ENCODE peak calls at places on chromosomes 6 and 20, in five cellular contexts. L, F, G, B and V are unnamed samples.

GRCh38 chr6:1771324-1771723 is 161.6 kb downstream of the FOXC1 start:
- DNase-seq in L (peak; percentile 90), F (no peak), G (peak; percentile 44), B (no peak), V (peak; percentile 18)

GRCh38 chr6:108243836-108244235 is 17.0 kb downstream of the SNX3 start:
- DNase-seq in L (no peak), F (no peak), G (no peak), B (no peak), V (no peak)

GRCh38 chr20:41365785-41366545 is 653 bp downstream of the EMILIN3 start:
- DNase-seq in L (no peak), F (no peak), G (no peak), B (no peak), V (no peak)

GRCh38 chr6:140581601-140582000 is 1207.2 kb upstream of the CITED2 start:
- DNase-seq in L (no peak), F (no peak), G (no peak), B (no peak), V (no peak)

GRCh38 chr6:157070403-157071107 is 252.8 kb downstream of the TMEM242 start:
- DNase-seq in L (no peak), F (no peak), G (no peak), B (no peak), V (no peak)

GRCh38 chr20:47748851-47749250 is 36.4 kb downstream of the SULF2 start:
- DNase-seq in L (no peak), F (no peak), G (no peak), B (no peak), V (no peak)

GRCh38 chr6:6525948-6526347 is 62.6 kb upstream of the LY86 start:
- DNase-seq in L (peak; percentile 2), F (no peak), G (no peak), B (no peak), V (no peak)

GRCh38 chr6:107046316-107046715 is 18.3 kb downstream of the MTRES1 start:
- DNase-seq in L (no peak), F (no peak), G (no peak), B (no peak), V (no peak)

GRCh38 chr20:37431786-37432185 is 85.8 kb downstream of the SRC start:
- DNase-seq in L (no peak), F (no peak), G (no peak), B (no peak), V (no peak)

GRCh38 chr20:37430778-37431460 is 85.0 kb downstream of the SRC start:
- DNase-seq in L (no peak), F (no peak), G (no peak), B (no peak), V (no peak)

GRCh38 chr20:37426978-37427377 is 81.0 kb downstream of the SRC start:
- DNase-seq in L (no peak), F (no peak), G (no peak), B (no peak), V (no peak)

GRCh38 chr20:37426106-37426505 is 80.2 kb downstream of the SRC start:
- DNase-seq in L (no peak), F (no peak), G (no peak), B (no peak), V (no peak)

DNA sequence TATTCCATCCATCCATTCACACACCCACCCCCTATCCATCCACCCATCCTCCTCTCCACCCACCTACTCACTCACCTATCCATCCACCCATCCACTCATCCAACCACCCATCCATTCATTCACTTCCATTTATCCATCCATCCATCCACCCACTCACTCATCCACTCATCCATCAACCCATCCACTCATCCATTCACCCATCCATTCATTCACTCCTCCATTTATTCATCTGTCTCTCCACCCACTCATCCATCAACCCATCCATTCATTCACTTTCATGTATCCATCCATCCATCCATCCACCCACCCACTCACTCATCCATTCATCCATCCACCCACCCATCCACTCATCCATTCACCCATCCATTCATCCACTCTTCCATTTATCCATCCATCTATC is 84.1 kb downstream of the SRC start:
- DNase-seq in L (no peak), F (no peak), G (no peak), B (no peak), V (no peak)
- TF ChIP-seq CTCF in L (no peak), F (no peak), G (no peak), B (no peak), V (no peak)

DNA sequence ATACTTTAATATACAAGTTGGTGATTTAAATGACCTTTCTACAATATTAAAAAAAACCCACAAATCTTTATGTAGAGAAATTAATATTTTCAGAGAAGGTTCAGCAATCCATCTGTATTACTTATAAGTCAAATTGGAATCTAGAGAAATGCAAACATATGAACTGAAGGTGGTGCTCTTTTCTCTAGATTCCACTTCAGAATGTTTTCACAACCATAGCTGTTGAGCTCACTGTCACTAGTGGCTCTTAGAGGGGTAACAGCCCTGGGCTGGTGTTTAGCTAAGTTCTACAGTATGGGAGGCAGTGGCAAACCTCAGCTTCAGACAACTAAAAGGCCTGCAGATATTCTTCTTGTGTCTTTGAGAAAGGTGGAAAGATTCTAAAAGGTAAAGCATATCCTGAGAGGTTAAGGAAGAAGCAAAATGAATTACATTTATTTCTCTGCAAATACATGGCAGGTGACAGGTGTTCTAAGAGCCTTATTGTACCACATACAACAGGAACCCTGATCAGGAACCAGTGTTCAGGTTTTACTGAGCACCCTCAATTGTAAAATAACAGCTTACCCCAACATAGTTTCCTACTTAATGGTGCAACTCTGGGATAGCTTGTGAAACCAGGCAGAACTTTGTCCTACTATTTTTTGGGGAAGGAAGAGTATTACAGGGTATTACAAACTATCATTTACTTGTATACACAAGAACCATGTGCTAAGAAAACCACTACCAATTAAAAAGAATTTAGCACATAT is 56.6 kb upstream of the SAMHD1 start:
- DNase-seq in L (peak; percentile 39), F (no peak), G (peak; percentile 56), B (no peak), V (peak; percentile 43)
- TF ChIP-seq CTCF in L (peak; percentile 10), F (no peak), G (peak; percentile 54), B (no peak), V (peak; percentile 61)

GRCh38 chr20:40307937-40308478 is 381.0 kb downstream of the MAFB start:
- DNase-seq in L (no peak), F (no peak), G (no peak), B (no peak), V (no peak)

GRCh38 chr20:40309731-40310130 is 379.3 kb downstream of the MAFB start:
- DNase-seq in L (no peak), F (no peak), G (no peak), B (no peak), V (no peak)

GRCh38 chr20:40304119-40304518 is 384.9 kb downstream of the MAFB start:
- DNase-seq in L (no peak), F (no peak), G (no peak), B (no peak), V (no peak)

DNA sequence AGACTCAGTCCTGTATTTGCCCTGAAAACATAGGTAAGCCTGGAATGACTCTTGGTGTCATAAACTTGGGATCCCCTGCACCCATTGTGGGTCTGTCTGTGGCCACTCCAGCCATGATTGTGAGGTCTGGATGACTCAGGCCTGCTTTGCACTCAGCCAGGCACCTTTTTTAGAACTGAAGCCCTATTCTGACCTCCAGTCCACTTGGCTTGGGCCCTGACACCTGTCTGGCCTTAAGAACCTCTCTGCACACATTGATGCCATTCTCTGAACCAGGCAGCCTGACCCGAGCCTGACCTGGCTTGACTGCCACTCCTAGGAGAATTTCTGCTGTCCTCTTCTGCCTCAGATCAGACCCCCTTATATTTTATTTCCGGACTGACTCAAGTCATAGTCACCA is 383.7 kb downstream of the MAFB start:
- DNase-seq in L (no peak), F (no peak), G (no peak), B (no peak), V (no peak)
- TF ChIP-seq CTCF in L (no peak), F (no peak), G (no peak), B (no peak), V (no peak)

GRCh38 chr20:4233520-4233919 is 218.2 kb upstream of the RNF24 start:
- DNase-seq in L (no peak), F (no peak), G (no peak), B (no peak), V (no peak)
- TF ChIP-seq CTCF in L (no peak), F (peak; percentile 19), G (peak; percentile 15), B (no peak), V (peak; percentile 49)

GRCh38 chr20:21528870-21529269 is 15.0 kb upstream of the NKX2-2 start:
- DNase-seq in L (no peak), F (no peak), G (no peak), B (no peak), V (no peak)
- TF ChIP-seq CTCF in L (no peak), F (no peak), G (no peak), B (no peak), V (no peak)

GRCh38 chr6:11685411-11686093 is 93.1 kb downstream of the ADTRP start:
- DNase-seq in L (peak; percentile 92), F (no peak), G (peak; percentile 64), B (no peak), V (peak; percentile 64)

GRCh38 chr6:11681357-11681756 is 97.2 kb downstream of the ADTRP start:
- DNase-seq in L (no peak), F (no peak), G (no peak), B (no peak), V (no peak)

GRCh38 chr6:11682525-11682924 is 96.1 kb downstream of the ADTRP start:
- DNase-seq in L (peak; percentile 27), F (no peak), G (peak; percentile 10), B (no peak), V (no peak)

DNA sequence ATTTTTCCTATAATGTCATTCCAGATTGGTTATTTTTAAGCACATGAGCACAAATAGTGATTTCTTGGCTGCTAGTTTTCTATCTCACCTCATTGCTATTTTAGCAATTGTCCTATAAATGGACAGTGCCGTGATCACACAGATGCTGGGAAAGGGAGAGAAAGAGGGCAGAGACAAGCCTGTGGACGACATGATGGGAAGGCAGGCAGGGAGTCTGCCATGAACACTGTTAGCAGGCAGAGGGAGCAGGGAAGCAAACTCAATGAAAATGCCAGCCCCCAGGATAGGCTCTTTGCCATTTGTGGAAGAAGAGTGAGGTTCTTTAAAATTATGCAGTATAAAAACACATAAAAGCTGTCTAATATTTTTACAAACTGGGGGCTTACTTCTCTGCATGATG is 96.8 kb downstream of the ADTRP start:
- DNase-seq in L (no peak), F (no peak), G (no peak), B (no peak), V (no peak)
- TF ChIP-seq CTCF in L (no peak), F (no peak), G (no peak), B (no peak), V (no peak)

DNA sequence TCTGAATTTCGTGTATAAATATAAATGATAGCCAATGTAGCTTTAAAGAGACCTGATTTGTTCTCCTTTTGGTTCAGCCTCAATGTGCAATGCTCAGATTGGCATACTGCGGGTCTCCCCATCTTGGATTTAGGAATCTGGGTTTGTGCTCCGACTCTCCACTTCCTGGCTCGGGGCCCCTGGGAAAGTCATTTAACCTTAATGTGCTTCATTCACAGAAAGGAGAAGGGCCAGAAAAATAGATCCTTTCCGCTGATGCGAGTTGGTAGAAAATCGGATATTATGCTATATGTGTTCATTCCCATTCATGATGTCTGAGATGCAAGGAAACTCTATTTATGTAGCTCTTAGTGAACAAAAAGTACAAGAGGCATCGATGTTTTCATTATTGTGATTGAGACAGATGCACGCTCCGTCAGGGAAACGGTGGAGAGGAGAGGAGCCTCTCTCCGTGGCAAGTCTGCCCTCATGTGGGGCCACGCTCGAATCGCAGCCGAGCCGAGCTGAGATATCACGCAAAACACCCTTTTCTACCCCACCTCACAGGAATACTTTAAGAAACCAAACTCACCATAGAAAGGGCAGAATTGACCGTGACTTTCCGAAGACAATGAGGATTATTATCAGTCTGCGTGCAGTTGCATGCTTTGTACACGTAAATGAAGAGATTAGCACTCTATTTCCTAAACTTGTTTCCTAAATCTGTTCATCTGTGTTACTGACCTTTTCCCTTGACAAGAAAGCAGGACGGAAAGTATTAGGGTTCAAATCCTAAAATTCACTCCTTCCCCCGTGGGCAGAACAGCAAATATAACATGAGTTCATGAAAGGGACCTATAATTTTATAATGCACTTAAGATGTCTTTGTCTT is 136.6 kb downstream of the COL9A1 start:
- DNase-seq in L (peak; percentile 12), F (peak; percentile 2), G (peak; percentile 15), B (peak; percentile 63), V (peak; percentile 8)
- TF ChIP-seq CTCF in L (peak; percentile 67), F (peak; percentile 58), G (peak; percentile 52), B (peak; percentile 36), V (peak; percentile 67)